ENCODE peak calls at places on chromosomes 4 and X, in seven cellular contexts. One of them, this sample, is unnamed.

GRCh38 chrX:38069273-38069672 is 62.9 kb downstream of the SYTL5 start:
- DNase-seq in SK-N-SH: no peak
- DNase-seq in HepG2: no peak
- DNase-seq in HCT116: no peak
- DNase-seq in K562: no peak
- DNase-seq in GM12878: no peak
- DNase-seq in H1: no peak
- DNase-seq in this sample: no peak

GRCh38 chr4:87819281-87819919 is 13.4 kb upstream of the MEPE start:
- DNase-seq in H1: no peak
- DNase-seq in HepG2: peak; percentile 9
- DNase-seq in SK-N-SH: no peak
- DNase-seq in GM12878: no peak
- DNase-seq in K562: peak; percentile 18
- DNase-seq in HCT116: no peak
- DNase-seq in this sample: no peak

GRCh38 chr4:98447648-98448047 is 186.5 kb downstream of the RAP1GDS1 start:
- DNase-seq in H1: no peak
- DNase-seq in K562: no peak
- DNase-seq in HCT116: no peak
- DNase-seq in GM12878: no peak
- DNase-seq in HepG2: no peak
- DNase-seq in SK-N-SH: no peak
- DNase-seq in this sample: no peak

GRCh38 chr4:154406022-154406835 is 85.4 kb downstream of the DCHS2 start:
- DNase-seq in HepG2: no peak
- DNase-seq in SK-N-SH: no peak
- DNase-seq in HCT116: no peak
- DNase-seq in H1: no peak
- DNase-seq in K562: no peak
- DNase-seq in GM12878: no peak
- DNase-seq in this sample: no peak

GRCh38 chrX:46587753-46588171 is 14.2 kb downstream of the CHST7 start:
- DNase-seq in H1: no peak
- DNase-seq in SK-N-SH: no peak
- DNase-seq in HCT116: no peak
- DNase-seq in GM12878: no peak
- DNase-seq in HepG2: no peak
- DNase-seq in K562: no peak
- DNase-seq in this sample: no peak

GRCh38 chr4:140152015-140152703 is 1.8 kb downstream of the MAML3 start:
- DNase-seq in H1: no peak
- DNase-seq in SK-N-SH: peak; percentile 84
- DNase-seq in HCT116: peak; percentile 46
- DNase-seq in GM12878: no peak
- DNase-seq in HepG2: no peak
- DNase-seq in K562: peak; percentile 57
- DNase-seq in this sample: peak; percentile 47

GRCh38 chr4:55736605-55737183 is 82.9 kb upstream of the EXOC1L start:
- DNase-seq in SK-N-SH: peak; percentile 19
- DNase-seq in GM12878: no peak
- DNase-seq in H1: no peak
- DNase-seq in HCT116: peak; percentile 23
- DNase-seq in K562: no peak
- DNase-seq in HepG2: no peak
- DNase-seq in this sample: peak; percentile 24

GRCh38 chrX:42119076-42119475 is 195.7 kb upstream of the CASK start:
- DNase-seq in GM12878: no peak
- DNase-seq in K562: no peak
- DNase-seq in SK-N-SH: no peak
- DNase-seq in H1: no peak
- DNase-seq in HCT116: peak; percentile 42
- DNase-seq in HepG2: peak; percentile 81
- DNase-seq in this sample: no peak

GRCh38 chrX:24149346-24150050 is at the start of gene ZFX:
- DNase-seq in GM12878: no peak
- DNase-seq in HepG2: peak; percentile 9
- DNase-seq in K562: peak; percentile 73
- DNase-seq in SK-N-SH: peak; percentile 83
- DNase-seq in H1: no peak
- DNase-seq in HCT116: no peak
- DNase-seq in this sample: peak; percentile 69

GRCh38 chr4:139684351-139684750 is 18.7 kb downstream of the MGST2 start:
- DNase-seq in K562: no peak
- DNase-seq in HCT116: no peak
- DNase-seq in SK-N-SH: no peak
- DNase-seq in H1: no peak
- DNase-seq in HepG2: no peak
- DNase-seq in GM12878: no peak
- DNase-seq in this sample: no peak

GRCh38 chr4:165449333-165449732 is 70.5 kb downstream of the CPE start:
- DNase-seq in K562: no peak
- DNase-seq in HCT116: no peak
- DNase-seq in HepG2: no peak
- DNase-seq in SK-N-SH: no peak
- DNase-seq in H1: no peak
- DNase-seq in GM12878: no peak
- DNase-seq in this sample: no peak

GRCh38 chrX:120517936-120518335 is 42.8 kb downstream of the CUL4B start:
- DNase-seq in GM12878: no peak
- DNase-seq in HCT116: no peak
- DNase-seq in HepG2: no peak
- DNase-seq in K562: no peak
- DNase-seq in H1: no peak
- DNase-seq in SK-N-SH: no peak
- DNase-seq in this sample: peak; percentile 13

GRCh38 chr4:188841523-188841922 is 702.3 kb downstream of the TRIML1 start:
- DNase-seq in H1: no peak
- DNase-seq in HepG2: no peak
- DNase-seq in HCT116: no peak
- DNase-seq in GM12878: no peak
- DNase-seq in K562: no peak
- DNase-seq in SK-N-SH: no peak
- DNase-seq in this sample: no peak

GRCh38 chrX:53263597-53264094 is 17.7 kb downstream of the IQSEC2 start:
- DNase-seq in HepG2: no peak
- DNase-seq in SK-N-SH: no peak
- DNase-seq in K562: peak; percentile 72
- DNase-seq in H1: no peak
- DNase-seq in GM12878: no peak
- DNase-seq in HCT116: peak; percentile 59
- DNase-seq in this sample: no peak

GRCh38 chrX:19121898-19122640 is at the start of gene ADGRG2:
- DNase-seq in K562: no peak
- DNase-seq in HepG2: no peak
- DNase-seq in HCT116: no peak
- DNase-seq in GM12878: no peak
- DNase-seq in SK-N-SH: peak; percentile 71
- DNase-seq in H1: no peak
- DNase-seq in this sample: no peak

GRCh38 chr4:153901220-153901619 is 112.3 kb upstream of the SFRP2 start:
- DNase-seq in GM12878: no peak
- DNase-seq in H1: no peak
- DNase-seq in SK-N-SH: no peak
- DNase-seq in K562: no peak
- DNase-seq in HCT116: no peak
- DNase-seq in HepG2: no peak
- DNase-seq in this sample: no peak

GRCh38 chrX:49058794-49059193 is at the start of gene CCDC120:
- DNase-seq in SK-N-SH: no peak
- DNase-seq in K562: no peak
- DNase-seq in HepG2: no peak
- DNase-seq in HCT116: no peak
- DNase-seq in GM12878: no peak
- DNase-seq in H1: no peak
- DNase-seq in this sample: peak; percentile 76

GRCh38 chr4:158958489-158959270 is 144.2 kb upstream of the RAPGEF2 start:
- DNase-seq in SK-N-SH: no peak
- DNase-seq in K562: no peak
- DNase-seq in HepG2: no peak
- DNase-seq in H1: no peak
- DNase-seq in GM12878: no peak
- DNase-seq in HCT116: no peak
- DNase-seq in this sample: no peak

GRCh38 chr4:94365304-94365703 is 22.7 kb upstream of the HPGDS start:
- DNase-seq in GM12878: no peak
- DNase-seq in SK-N-SH: no peak
- DNase-seq in H1: no peak
- DNase-seq in K562: no peak
- DNase-seq in HCT116: no peak
- DNase-seq in HepG2: no peak
- DNase-seq in this sample: no peak

GRCh38 chr4:97720869-97721432 is 422.3 kb downstream of the STPG2 start:
- DNase-seq in HCT116: peak; percentile 54
- DNase-seq in H1: no peak
- DNase-seq in SK-N-SH: peak; percentile 46
- DNase-seq in HepG2: peak; percentile 4
- DNase-seq in K562: no peak
- DNase-seq in GM12878: no peak
- DNase-seq in this sample: peak; percentile 44

GRCh38 chrX:32408389-32408788 is 803.0 kb downstream of the DMD start:
- DNase-seq in H1: no peak
- DNase-seq in HCT116: no peak
- DNase-seq in SK-N-SH: peak; percentile 0
- DNase-seq in HepG2: no peak
- DNase-seq in K562: no peak
- DNase-seq in GM12878: no peak
- DNase-seq in this sample: peak; percentile 48

GRCh38 chrX:47643926-47644325 is 6.4 kb downstream of the ELK1 start:
- DNase-seq in HCT116: no peak
- DNase-seq in GM12878: no peak
- DNase-seq in HepG2: no peak
- DNase-seq in K562: no peak
- DNase-seq in H1: no peak
- DNase-seq in SK-N-SH: no peak
- DNase-seq in this sample: peak; percentile 58

GRCh38 chrX:51215266-51215665 is 117.4 kb upstream of the NUDT10 start:
- DNase-seq in GM12878: no peak
- DNase-seq in H1: no peak
- DNase-seq in HCT116: no peak
- DNase-seq in HepG2: peak; percentile 0
- DNase-seq in K562: no peak
- DNase-seq in SK-N-SH: no peak
- DNase-seq in this sample: peak; percentile 9
- TF ChIP-seq JUND in GM12878: no peak
- TF ChIP-seq JUND in H1: no peak
- TF ChIP-seq JUND in HCT116: no peak
- TF ChIP-seq JUND in HepG2: no peak
- TF ChIP-seq JUND in K562: no peak
- TF ChIP-seq JUND in SK-N-SH: no peak
- TF ChIP-seq JUND in this sample: no peak

GRCh38 chr4:3401436-3402171 is 40.2 kb upstream of the HGFAC start:
- DNase-seq in HCT116: no peak
- DNase-seq in H1: no peak
- DNase-seq in K562: no peak
- DNase-seq in SK-N-SH: no peak
- DNase-seq in GM12878: no peak
- DNase-seq in HepG2: no peak
- DNase-seq in this sample: no peak
- TF ChIP-seq JUND in HCT116: no peak
- TF ChIP-seq JUND in H1: no peak
- TF ChIP-seq JUND in K562: no peak
- TF ChIP-seq JUND in SK-N-SH: no peak
- TF ChIP-seq JUND in GM12878: no peak
- TF ChIP-seq JUND in HepG2: no peak
- TF ChIP-seq JUND in this sample: no peak

GRCh38 chrX:56783996-56784620 is 55.1 kb downstream of the NBDY start:
- DNase-seq in GM12878: no peak
- DNase-seq in HCT116: no peak
- DNase-seq in SK-N-SH: no peak
- DNase-seq in H1: no peak
- DNase-seq in HepG2: no peak
- DNase-seq in K562: no peak
- DNase-seq in this sample: peak; percentile 39

GRCh38 chrX:56782362-56782761 is 53.3 kb downstream of the NBDY start:
- DNase-seq in K562: no peak
- DNase-seq in H1: no peak
- DNase-seq in HCT116: no peak
- DNase-seq in GM12878: no peak
- DNase-seq in HepG2: no peak
- DNase-seq in SK-N-SH: no peak
- DNase-seq in this sample: no peak

GRCh38 chrX:56784666-56785065 is 55.6 kb downstream of the NBDY start:
- DNase-seq in H1: no peak
- DNase-seq in K562: no peak
- DNase-seq in GM12878: no peak
- DNase-seq in HepG2: no peak
- DNase-seq in SK-N-SH: no peak
- DNase-seq in HCT116: no peak
- DNase-seq in this sample: no peak

GRCh38 chrX:56782791-56783449 is 53.9 kb downstream of the NBDY start:
- DNase-seq in HCT116: no peak
- DNase-seq in H1: no peak
- DNase-seq in K562: no peak
- DNase-seq in SK-N-SH: peak; percentile 28
- DNase-seq in GM12878: no peak
- DNase-seq in HepG2: no peak
- DNase-seq in this sample: no peak

GRCh38 chrX:56783450-56783831 is 54.4 kb downstream of the NBDY start:
- DNase-seq in K562: no peak
- DNase-seq in SK-N-SH: peak; percentile 42
- DNase-seq in HepG2: no peak
- DNase-seq in HCT116: no peak
- DNase-seq in GM12878: peak; percentile 91
- DNase-seq in H1: no peak
- DNase-seq in this sample: peak; percentile 11
- TF ChIP-seq JUND in K562: no peak
- TF ChIP-seq JUND in SK-N-SH: no peak
- TF ChIP-seq JUND in HepG2: no peak
- TF ChIP-seq JUND in HCT116: no peak
- TF ChIP-seq JUND in GM12878: no peak
- TF ChIP-seq JUND in H1: no peak
- TF ChIP-seq JUND in this sample: no peak

GRCh38 chrX:5916945-5917344 is 311.7 kb downstream of the NLGN4X start:
- DNase-seq in H1: no peak
- DNase-seq in SK-N-SH: no peak
- DNase-seq in HepG2: no peak
- DNase-seq in HCT116: no peak
- DNase-seq in K562: no peak
- DNase-seq in GM12878: no peak
- DNase-seq in this sample: no peak
- TF ChIP-seq JUND in H1: no peak
- TF ChIP-seq JUND in SK-N-SH: no peak
- TF ChIP-seq JUND in HepG2: no peak
- TF ChIP-seq JUND in HCT116: no peak
- TF ChIP-seq JUND in K562: no peak
- TF ChIP-seq JUND in GM12878: no peak
- TF ChIP-seq JUND in this sample: no peak

GRCh38 chr4:84171871-84172270 is 327.2 kb downstream of the NKX6-1 start:
- DNase-seq in H1: no peak
- DNase-seq in HepG2: no peak
- DNase-seq in SK-N-SH: no peak
- DNase-seq in HCT116: no peak
- DNase-seq in GM12878: no peak
- DNase-seq in K562: peak; percentile 40
- DNase-seq in this sample: no peak

GRCh38 chr4:84179413-84179812 is 319.7 kb downstream of the NKX6-1 start:
- DNase-seq in SK-N-SH: no peak
- DNase-seq in HepG2: no peak
- DNase-seq in HCT116: no peak
- DNase-seq in K562: no peak
- DNase-seq in H1: no peak
- DNase-seq in GM12878: no peak
- DNase-seq in this sample: no peak

GRCh38 chr4:84176061-84176460 is 323.0 kb downstream of the NKX6-1 start:
- DNase-seq in HepG2: no peak
- DNase-seq in SK-N-SH: no peak
- DNase-seq in HCT116: no peak
- DNase-seq in H1: no peak
- DNase-seq in K562: no peak
- DNase-seq in GM12878: no peak
- DNase-seq in this sample: no peak

GRCh38 chr4:84177831-84178230 is 321.3 kb downstream of the NKX6-1 start:
- DNase-seq in SK-N-SH: no peak
- DNase-seq in GM12878: no peak
- DNase-seq in H1: no peak
- DNase-seq in HepG2: no peak
- DNase-seq in HCT116: no peak
- DNase-seq in K562: no peak
- DNase-seq in this sample: no peak
- TF ChIP-seq JUND in SK-N-SH: no peak
- TF ChIP-seq JUND in GM12878: no peak
- TF ChIP-seq JUND in H1: no peak
- TF ChIP-seq JUND in HepG2: no peak
- TF ChIP-seq JUND in HCT116: no peak
- TF ChIP-seq JUND in K562: no peak
- TF ChIP-seq JUND in this sample: no peak

This sample was measured in T47D.